ENCODE peak calls at places on chromosomes 7 and 10, in six cellular contexts. D is GM12878, N is H1, R is SK-N-SH, L is GM12892, C is K562. B is an unnamed sample.

GRCh38 chr10:132306951-132307751 is 599 bp downstream of the STK32C start:
- DNase-seq in D (no peak), N (no peak), R (peak; percentile 83), L (no peak), C (no peak), B (no peak)

GRCh38 chr10:21197006-21197405 is 299.9 kb upstream of the NEBL start:
- DNase-seq in D (no peak), N (no peak), R (no peak), L (no peak), C (no peak), B (no peak)

GRCh38 chr7:155258233-155258575 is 39.5 kb upstream of the INSIG1 start:
- DNase-seq in D (no peak), N (no peak), R (no peak), L (no peak), C (no peak), B (no peak)

GRCh38 chr7:954330-955238 is at the start of gene ADAP1:
- DNase-seq in D (no peak), N (no peak), R (peak; percentile 92), L (peak; percentile 79), C (peak; percentile 62), B (peak; percentile 75)

GRCh38 chr10:3045471-3046209 is 21.7 kb upstream of the PFKP start:
- DNase-seq in D (no peak), N (peak; percentile 54), R (peak; percentile 67), L (no peak), C (peak; percentile 84), B (no peak)

GRCh38 chr7:98051118-98051744 is 55.4 kb upstream of the LMTK2 start:
- DNase-seq in D (no peak), N (peak; percentile 71), R (peak; percentile 81), L (no peak), C (peak; percentile 89), B (peak; percentile 20)

GRCh38 chr10:74082319-74082718 is 68.3 kb downstream of the AP3M1 start:
- DNase-seq in D (no peak), N (no peak), R (no peak), L (no peak), C (no peak), B (no peak)

GRCh38 chr7:157392256-157393037 is 55.6 kb downstream of the DNAJB6 start:
- DNase-seq in D (no peak), N (no peak), R (no peak), L (no peak), C (no peak), B (no peak)

GRCh38 chr7:42454006-42454405 is 217.0 kb upstream of the GLI3 start:
- DNase-seq in D (no peak), N (no peak), R (no peak), L (no peak), C (no peak), B (no peak)

GRCh38 chr10:130484131-130484911 is 348.1 kb downstream of the GLRX3 start:
- DNase-seq in D (no peak), N (no peak), R (no peak), L (no peak), C (no peak), B (no peak)
- TF ChIP-seq TAF1 in D (no peak), N (no peak), R (no peak), L (no peak), C (no peak), B (no peak)

GRCh38 chr7:143283344-143283743 is 1.4 kb upstream of the TMEM139 start:
- DNase-seq in D (no peak), N (no peak), R (no peak), L (no peak), C (no peak), B (no peak)

GRCh38 chr7:143285454-143285756 is 647 bp downstream of the TMEM139 start:
- DNase-seq in D (no peak), N (no peak), R (no peak), L (no peak), C (no peak), B (no peak)

GRCh38 chr7:143286522-143286890 is 1.6 kb upstream of the CASP2 start:
- DNase-seq in D (no peak), N (no peak), R (no peak), L (no peak), C (no peak), B (no peak)

GRCh38 chr7:143285806-143286521 is 1.2 kb downstream of the TMEM139 start:
- DNase-seq in D (no peak), N (no peak), R (no peak), L (no peak), C (no peak), B (no peak)

GRCh38 chr7:143284591-143285453 is at the start of gene TMEM139:
- DNase-seq in D (no peak), N (no peak), R (peak; percentile 56), L (no peak), C (peak; percentile 74), B (no peak)
- TF ChIP-seq POLR2AphosphoS5 in D (no peak), N (no peak), R (no peak), L (no peak), C (no peak), B (no peak)

DNA sequence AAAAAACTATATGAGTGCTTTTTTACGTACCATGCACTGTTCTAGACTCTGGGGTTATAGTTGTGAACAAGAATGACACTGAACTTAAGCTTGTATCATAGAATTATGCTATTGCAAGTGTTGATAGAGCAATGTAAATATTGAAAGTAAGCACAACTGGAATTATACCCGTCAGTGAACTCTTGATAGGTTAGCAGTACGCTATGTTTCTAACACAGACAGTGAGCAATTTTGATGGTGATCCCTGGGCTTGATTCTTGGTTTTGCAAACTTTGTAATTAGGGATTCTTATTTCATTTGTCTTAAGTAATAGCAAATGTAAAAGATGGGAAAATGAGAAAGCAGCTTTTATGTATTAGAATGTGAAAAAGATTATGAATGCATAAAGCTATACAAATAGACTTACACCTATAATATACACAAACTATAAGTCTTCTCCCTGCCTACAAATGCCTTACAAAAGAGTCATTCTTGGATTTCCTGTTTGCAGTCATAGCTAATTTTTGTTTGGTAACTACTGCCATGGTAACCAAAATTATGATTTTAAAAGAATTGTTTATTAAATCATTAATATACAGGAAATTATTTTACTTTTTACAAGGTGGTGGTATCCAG is 6.7 kb downstream of the TES start:
- DNase-seq in D (no peak), N (no peak), R (no peak), L (no peak), C (no peak), B (no peak)
- TF ChIP-seq TAF1 in D (no peak), N (no peak), R (no peak), L (no peak), C (no peak), B (no peak)

GRCh38 chr10:24262929-24263653 is 54.2 kb downstream of the KIAA1217 start:
- DNase-seq in D (no peak), N (no peak), R (no peak), L (no peak), C (no peak), B (no peak)
- TF ChIP-seq POLR2AphosphoS5 in D (no peak), N (no peak), R (no peak), L (no peak), C (no peak), B (no peak)

GRCh38 chr10:50932113-50932512 is 46.7 kb upstream of the A1CF start:
- DNase-seq in D (no peak), N (no peak), R (no peak), L (no peak), C (no peak), B (no peak)
- TF ChIP-seq TAF1 in D (no peak), N (no peak), R (no peak), L (no peak), C (no peak), B (no peak)

GRCh38 chr10:72315054-72315453 is 39.7 kb downstream of the DNAJB12 start:
- DNase-seq in D (no peak), N (no peak), R (no peak), L (peak; percentile 3), C (no peak), B (no peak)

GRCh38 chr10:72316386-72316700 is 38.4 kb downstream of the DNAJB12 start:
- DNase-seq in D (no peak), N (no peak), R (no peak), L (no peak), C (no peak), B (no peak)

GRCh38 chr10:72315611-72316385 is 38.9 kb downstream of the DNAJB12 start:
- DNase-seq in D (no peak), N (no peak), R (no peak), L (no peak), C (no peak), B (no peak)

GRCh38 chr10:72318383-72319262 is 36.1 kb downstream of the DNAJB12 start:
- DNase-seq in D (no peak), N (no peak), R (no peak), L (no peak), C (no peak), B (no peak)

DNA sequence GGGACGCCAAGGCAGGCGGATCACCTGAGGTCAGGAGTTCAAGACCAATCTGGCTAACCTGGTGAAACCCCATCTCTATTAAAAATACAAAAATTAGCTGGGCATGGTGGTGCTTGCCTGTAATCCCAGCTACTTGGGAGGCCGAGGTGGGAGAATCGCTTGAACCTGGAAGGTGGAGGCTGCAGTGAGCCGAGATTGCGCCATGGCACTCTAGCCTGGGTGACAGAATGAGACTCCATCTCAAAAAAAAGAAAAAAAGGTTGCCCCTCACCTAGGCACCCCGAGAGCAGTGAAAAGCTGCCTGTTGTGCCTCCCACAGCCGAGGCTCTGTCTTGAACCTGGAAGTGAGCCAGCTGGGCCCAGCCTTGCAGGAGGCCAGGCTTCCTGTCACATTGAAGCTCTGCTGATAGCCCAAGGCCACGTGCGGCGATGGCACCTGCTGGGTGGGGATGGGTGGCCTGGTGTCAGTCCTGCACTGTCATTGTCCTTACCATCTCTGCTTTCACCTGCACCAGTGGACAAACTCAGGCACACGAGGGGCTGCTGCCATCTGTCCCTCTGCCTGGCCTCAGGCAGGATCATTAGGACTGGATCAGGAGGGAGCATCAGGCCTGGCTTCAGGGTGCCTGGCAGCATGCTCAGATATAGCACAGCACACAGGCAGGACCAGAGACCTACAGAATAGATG is 37.8 kb downstream of the DNAJB12 start:
- DNase-seq in D (no peak), N (no peak), R (peak; percentile 79), L (peak; percentile 14), C (peak; percentile 71), B (no peak)
- TF ChIP-seq POLR2AphosphoS5 in D (no peak), N (no peak), R (no peak), L (no peak), C (no peak), B (no peak)

GRCh38 chr7:135925205-135925604 is 52.0 kb downstream of the MTPN start:
- DNase-seq in D (no peak), N (no peak), R (no peak), L (no peak), C (no peak), B (no peak)

GRCh38 chr7:135924302-135924701 is 52.9 kb downstream of the MTPN start:
- DNase-seq in D (no peak), N (no peak), R (no peak), L (no peak), C (no peak), B (no peak)

GRCh38 chr7:135920478-135920877 is 56.7 kb downstream of the MTPN start:
- DNase-seq in D (no peak), N (no peak), R (no peak), L (no peak), C (no peak), B (no peak)

GRCh38 chr7:135922263-135922662 is 54.9 kb downstream of the MTPN start:
- DNase-seq in D (no peak), N (no peak), R (no peak), L (no peak), C (no peak), B (no peak)

GRCh38 chr7:135923700-135924261 is 53.4 kb downstream of the MTPN start:
- DNase-seq in D (no peak), N (no peak), R (no peak), L (no peak), C (peak; percentile 86), B (no peak)
- TF ChIP-seq TAF1 in D (no peak), N (no peak), R (no peak), L (no peak), C (no peak), B (no peak)